ENCODE peak calls at places on chromosome 16, in ten cellular contexts. Z is GM12878; V is lower lobe of right lung; A is neural progenitor cell; I is activated T-helper 1 cell treated with anti-CD3 and anti-CD28 coated beads, Interleukin-2, amount 50 U/mL, for 16 hours; U is hypothalamus; B is foreskin fibroblast; E is retina; L is ovary; T is midbrain. K is an unnamed sample.

GRCh38 chr16:54447606-54448440 is 161.2 kb upstream of the IRX3 start:
- DNase-seq in Z (no peak), V (no peak), A (no peak), I (no peak), U (no peak), B (peak), E (no peak), L (no peak), T (no peak), K (peak)

GRCh38 chr16:10654592-10655414 is 39.9 kb downstream of the TEKT5 start:
- DNase-seq in Z (no peak), V (no peak), A (no peak), I (no peak), U (no peak), B (no peak), E (no peak), L (no peak), T (no peak), K (no peak)

GRCh38 chr16:51621610-51622009 is 470.5 kb upstream of the SALL1 start:
- DNase-seq in Z (no peak), V (no peak), A (no peak), I (no peak), U (no peak), B (no peak), E (no peak), L (no peak), T (no peak), K (no peak)

GRCh38 chr16:31362476-31363405 is 7.8 kb downstream of the ITGAX start:
- DNase-seq in Z (no peak), V (no peak), A (no peak), I (no peak), U (no peak), B (no peak), E (no peak), L (no peak), T (no peak), K (no peak)

GRCh38 chr16:82876951-82877350 is 250.2 kb downstream of the CDH13 start:
- DNase-seq in Z (no peak), V (no peak), A (no peak), I (no peak), U (no peak), B (no peak), E (no peak), L (no peak), T (no peak), K (no peak)

GRCh38 chr16:28042856-28043255 is 20.7 kb downstream of the GSG1L start:
- DNase-seq in Z (no peak), V (no peak), A (no peak), I (no peak), U (no peak), B (peak), E (no peak), L (no peak), T (no peak), K (no peak)

GRCh38 chr16:73028721-73029361 is 19.1 kb downstream of the ZFHX3 start:
- DNase-seq in Z (no peak), V (no peak), A (no peak), I (no peak), U (no peak), B (no peak), E (no peak), L (no peak), T (no peak), K (peak)

GRCh38 chr16:75096730-75097129 is 19.9 kb downstream of the LDHD start:
- DNase-seq in Z (no peak), V (peak), A (peak), I (no peak), U (no peak), B (no peak), E (no peak), L (no peak), T (no peak), K (peak)

GRCh38 chr16:52538511-52538910 is 8.4 kb downstream of the TOX3 start:
- DNase-seq in Z (no peak), V (no peak), A (no peak), I (no peak), U (no peak), B (no peak), E (no peak), L (no peak), T (no peak), K (no peak)

GRCh38 chr16:9437115-9437514 is 345.7 kb downstream of the HAPSTR1 start:
- DNase-seq in Z (no peak), V (no peak), A (peak), I (no peak), U (no peak), B (no peak), E (no peak), L (no peak), T (no peak), K (peak)

GRCh38 chr16:56451753-56452689 is 667 bp downstream of the OGFOD1 start:
- DNase-seq in Z (no peak), V (no peak), A (peak), I (no peak), U (no peak), B (peak), E (peak), L (no peak), T (no peak), K (peak)